ENCODE peak calls at places on chromosomes 7 and 10, in nine cellular contexts. X is HT1080; T is H7; F is amniotic stem cell; K is AG20443; H is fibroblast of lung; D is AG10803; L is activated CD8-positive, alpha-beta memory T cell treated with anti-CD3 and anti-CD28 coated beads for 24 hours; R is mesendoderm. U is an unnamed sample.

GRCh38 chr10:110803830-110804338 is 67.8 kb upstream of the PDCD4 start:
- DNase-seq in X (peak), T (peak), F (no peak), K (peak), H (peak), D (peak), L (peak), R (peak), U (peak)

GRCh38 chr7:121366852-121367431 is 29.2 kb downstream of the FAM3C start:
- DNase-seq in X (peak), T (no peak), F (no peak), K (peak), H (peak), D (peak), L (no peak), R (peak), U (peak)

GRCh38 chr7:129354428-129355157 is 79.6 kb upstream of the STRIP2 start:
- DNase-seq in X (no peak), T (no peak), F (no peak), K (no peak), H (no peak), D (no peak), L (no peak), R (no peak), U (no peak)

GRCh38 chr10:131805696-131806095 is 95.1 kb upstream of the PPP2R2D start:
- DNase-seq in X (no peak), T (peak), F (no peak), K (no peak), H (no peak), D (no peak), L (no peak), R (no peak), U (no peak)

GRCh38 chr10:97179731-97180366 is 5.9 kb downstream of the SLIT1 start:
- DNase-seq in X (peak), T (peak), F (no peak), K (peak), H (no peak), D (no peak), L (no peak), R (peak), U (no peak)

GRCh38 chr7:101488826-101489572 is 126.3 kb downstream of the COL26A1 start:
- DNase-seq in X (no peak), T (no peak), F (no peak), K (no peak), H (no peak), D (no peak), L (no peak), R (no peak), U (no peak)

GRCh38 chr10:60572511-60573194 is 183.0 kb upstream of the ANK3 start:
- DNase-seq in X (peak), T (peak), F (no peak), K (peak), H (peak), D (peak), L (peak), R (peak), U (no peak)

GRCh38 chr7:105653441-105654005 is 72.2 kb upstream of the EFCAB10 start:
- DNase-seq in X (no peak), T (no peak), F (no peak), K (no peak), H (no peak), D (no peak), L (no peak), R (no peak), U (no peak)

GRCh38 chr7:155763721-155764431 is 48.4 kb downstream of the SHH start:
- DNase-seq in X (peak), T (peak), F (no peak), K (no peak), H (peak), D (peak), L (peak), R (no peak), U (peak)

GRCh38 chr10:92742331-92743228 is 52.8 kb downstream of the HHEX start:
- DNase-seq in X (no peak), T (no peak), F (no peak), K (no peak), H (no peak), D (no peak), L (no peak), R (no peak), U (peak)

GRCh38 chr7:66847879-66848810 is 72.9 kb upstream of the TMEM248 start:
- DNase-seq in X (peak), T (peak), F (no peak), K (no peak), H (peak), D (peak), L (no peak), R (peak), U (no peak)

GRCh38 chr10:65675236-65675635 is 1250.6 kb upstream of the LRRTM3 start:
- DNase-seq in X (no peak), T (no peak), F (no peak), K (no peak), H (no peak), D (no peak), L (no peak), R (no peak), U (no peak)

GRCh38 chr7:69577221-69577620 is 21.1 kb upstream of the AUTS2 start:
- DNase-seq in X (no peak), T (no peak), F (no peak), K (peak), H (peak), D (peak), L (no peak), R (no peak), U (peak)

GRCh38 chr10:8392216-8392615 is 337.7 kb downstream of the GATA3 start:
- DNase-seq in X (peak), T (no peak), F (no peak), K (no peak), H (peak), D (peak), L (no peak), R (no peak), U (no peak)

GRCh38 chr7:69429817-69430501 is 168.3 kb upstream of the AUTS2 start:
- DNase-seq in X (no peak), T (no peak), F (no peak), K (peak), H (peak), D (peak), L (no peak), R (no peak), U (no peak)

GRCh38 chr10:6694447-6695155 is 114.5 kb upstream of the PRKCQ start:
- DNase-seq in X (peak), T (no peak), F (no peak), K (no peak), H (peak), D (peak), L (no peak), R (peak), U (no peak)

GRCh38 chr7:121515651-121516401 is 119.7 kb upstream of the FAM3C start:
- DNase-seq in X (no peak), T (no peak), F (no peak), K (peak), H (peak), D (peak), L (no peak), R (no peak), U (no peak)

GRCh38 chr10:95547197-95547596 is 14.0 kb downstream of the SORBS1 start:
- DNase-seq in X (no peak), T (no peak), F (no peak), K (no peak), H (no peak), D (no peak), L (no peak), R (no peak), U (no peak)

GRCh38 chr7:157551325-157552070 is 214.7 kb downstream of the DNAJB6 start:
- DNase-seq in X (no peak), T (no peak), F (no peak), K (no peak), H (no peak), D (no peak), L (no peak), R (no peak), U (no peak)

GRCh38 chr10:131560726-131561390 is 249.3 kb upstream of the TCERG1L start:
- DNase-seq in X (no peak), T (no peak), F (no peak), K (no peak), H (no peak), D (no peak), L (peak), R (no peak), U (no peak)

GRCh38 chr7:22332481-22332880 is 24.5 kb downstream of the RAPGEF5 start:
- DNase-seq in X (peak), T (no peak), F (no peak), K (no peak), H (no peak), D (no peak), L (no peak), R (no peak), U (no peak)

GRCh38 chr10:97215619-97216018 is 29.9 kb upstream of the SLIT1 start:
- DNase-seq in X (no peak), T (no peak), F (no peak), K (no peak), H (no peak), D (no peak), L (no peak), R (no peak), U (no peak)

GRCh38 chr7:12158334-12159060 is 52.6 kb upstream of the TMEM106B start:
- DNase-seq in X (no peak), T (no peak), F (peak), K (no peak), H (peak), D (peak), L (no peak), R (no peak), U (no peak)

GRCh38 chr10:2230478-2230877 is 493.2 kb upstream of the ADARB2 start:
- DNase-seq in X (no peak), T (no peak), F (no peak), K (no peak), H (no peak), D (no peak), L (no peak), R (no peak), U (no peak)

GRCh38 chr10:134743-135600 is at the start of gene ZMYND11:
- DNase-seq in X (no peak), T (peak), F (peak), K (peak), H (peak), D (peak), L (peak), R (peak), U (peak)

GRCh38 chr10:95306851-95307250 is 16.0 kb upstream of the PDLIM1 start:
- DNase-seq in X (no peak), T (no peak), F (no peak), K (no peak), H (no peak), D (no peak), L (no peak), R (no peak), U (no peak)

GRCh38 chr7:85094046-85094720 is 92.7 kb downstream of the SEMA3D start:
- DNase-seq in X (no peak), T (no peak), F (no peak), K (no peak), H (peak), D (no peak), L (no peak), R (no peak), U (no peak)

GRCh38 chr7:99128076-99128950 is 15.6 kb downstream of the SMURF1 start:
- DNase-seq in X (no peak), T (no peak), F (no peak), K (no peak), H (no peak), D (peak), L (no peak), R (no peak), U (no peak)

GRCh38 chr7:118327179-118327578 is 102.7 kb downstream of the ANKRD7 start:
- DNase-seq in X (peak), T (no peak), F (no peak), K (no peak), H (peak), D (no peak), L (no peak), R (no peak), U (no peak)

GRCh38 chr10:62805139-62806092 is 896 bp downstream of the ADO start:
- DNase-seq in X (peak), T (peak), F (peak), K (peak), H (peak), D (peak), L (peak), R (peak), U (peak)

GRCh38 chr10:15745748-15746147 is 26.0 kb upstream of the ITGA8 start:
- DNase-seq in X (no peak), T (no peak), F (no peak), K (peak), H (peak), D (peak), L (no peak), R (no peak), U (no peak)

GRCh38 chr10:98425511-98426352 is 10.8 kb upstream of the PYROXD2 start:
- DNase-seq in X (peak), T (peak), F (no peak), K (peak), H (no peak), D (peak), L (peak), R (peak), U (peak)

GRCh38 chr10:133225707-133226191 is 4.3 kb upstream of the UTF1 start:
- DNase-seq in X (no peak), T (no peak), F (no peak), K (no peak), H (peak), D (no peak), L (no peak), R (no peak), U (no peak)